ENCODE peak calls at places on chromosomes 6 and 20, in nine cellular contexts. One of them, this sample, is unnamed.
A peak's percentile ranks its signal among the peaks of the same experiment; 100 is the strongest.

GRCh38 chr6:79605061-79605460 is 26.1 kb upstream of the SH3BGRL2 start:
- DNase-seq in amniotic stem cell: no peak
- DNase-seq in activated naive CD8-positive, alpha-beta T cell treated with anti-CD3 and anti-CD28 coated beads, Interleukin-2, amount 50 U/mL, for 24 hours: no peak
- DNase-seq in ELR: no peak
- DNase-seq in AG04450: no peak
- DNase-seq in naive thymus-derived CD8-positive, alpha-beta T cell: no peak
- DNase-seq in neuronal stem cell: no peak
- DNase-seq in effector memory CD8-positive, alpha-beta T cell: no peak
- DNase-seq in progenitor cell of endocrine pancreas: no peak
- DNase-seq in this sample: no peak

GRCh38 chr20:39269031-39269461 is 306.9 kb downstream of the DHX35 start:
- DNase-seq in ELR: peak; percentile 39
- DNase-seq in effector memory CD8-positive, alpha-beta T cell: no peak
- DNase-seq in naive thymus-derived CD8-positive, alpha-beta T cell: no peak
- DNase-seq in progenitor cell of endocrine pancreas: peak; percentile 66
- DNase-seq in AG04450: no peak
- DNase-seq in amniotic stem cell: no peak
- DNase-seq in neuronal stem cell: peak; percentile 57
- DNase-seq in activated naive CD8-positive, alpha-beta T cell treated with anti-CD3 and anti-CD28 coated beads, Interleukin-2, amount 50 U/mL, for 24 hours: peak; percentile 61
- DNase-seq in this sample: peak; percentile 42

GRCh38 chr6:55729665-55730064 is 145.7 kb downstream of the BMP5 start:
- DNase-seq in effector memory CD8-positive, alpha-beta T cell: no peak
- DNase-seq in activated naive CD8-positive, alpha-beta T cell treated with anti-CD3 and anti-CD28 coated beads, Interleukin-2, amount 50 U/mL, for 24 hours: no peak
- DNase-seq in naive thymus-derived CD8-positive, alpha-beta T cell: no peak
- DNase-seq in AG04450: no peak
- DNase-seq in ELR: no peak
- DNase-seq in neuronal stem cell: no peak
- DNase-seq in progenitor cell of endocrine pancreas: no peak
- DNase-seq in amniotic stem cell: no peak
- DNase-seq in this sample: no peak

GRCh38 chr6:73083886-73084285 is 141.4 kb downstream of the KHDC1L start:
- DNase-seq in AG04450: no peak
- DNase-seq in naive thymus-derived CD8-positive, alpha-beta T cell: no peak
- DNase-seq in effector memory CD8-positive, alpha-beta T cell: no peak
- DNase-seq in amniotic stem cell: no peak
- DNase-seq in neuronal stem cell: no peak
- DNase-seq in activated naive CD8-positive, alpha-beta T cell treated with anti-CD3 and anti-CD28 coated beads, Interleukin-2, amount 50 U/mL, for 24 hours: no peak
- DNase-seq in progenitor cell of endocrine pancreas: no peak
- DNase-seq in ELR: no peak
- DNase-seq in this sample: no peak

GRCh38 chr6:107284805-107285204 is 169.5 kb upstream of the BEND3 start:
- DNase-seq in naive thymus-derived CD8-positive, alpha-beta T cell: no peak
- DNase-seq in neuronal stem cell: no peak
- DNase-seq in amniotic stem cell: no peak
- DNase-seq in ELR: no peak
- DNase-seq in activated naive CD8-positive, alpha-beta T cell treated with anti-CD3 and anti-CD28 coated beads, Interleukin-2, amount 50 U/mL, for 24 hours: no peak
- DNase-seq in progenitor cell of endocrine pancreas: no peak
- DNase-seq in effector memory CD8-positive, alpha-beta T cell: no peak
- DNase-seq in AG04450: no peak
- DNase-seq in this sample: no peak

GRCh38 chr6:33908025-33908424 is 104.2 kb upstream of the MLN start:
- DNase-seq in neuronal stem cell: no peak
- DNase-seq in ELR: no peak
- DNase-seq in activated naive CD8-positive, alpha-beta T cell treated with anti-CD3 and anti-CD28 coated beads, Interleukin-2, amount 50 U/mL, for 24 hours: no peak
- DNase-seq in naive thymus-derived CD8-positive, alpha-beta T cell: no peak
- DNase-seq in AG04450: no peak
- DNase-seq in progenitor cell of endocrine pancreas: no peak
- DNase-seq in amniotic stem cell: no peak
- DNase-seq in effector memory CD8-positive, alpha-beta T cell: no peak
- DNase-seq in this sample: no peak

GRCh38 chr6:26329763-26330511 is 35.1 kb upstream of the BTN3A2 start:
- DNase-seq in amniotic stem cell: no peak
- DNase-seq in progenitor cell of endocrine pancreas: no peak
- DNase-seq in effector memory CD8-positive, alpha-beta T cell: peak; percentile 51
- DNase-seq in AG04450: no peak
- DNase-seq in naive thymus-derived CD8-positive, alpha-beta T cell: peak; percentile 66
- DNase-seq in ELR: peak; percentile 77
- DNase-seq in neuronal stem cell: no peak
- DNase-seq in activated naive CD8-positive, alpha-beta T cell treated with anti-CD3 and anti-CD28 coated beads, Interleukin-2, amount 50 U/mL, for 24 hours: peak; percentile 73
- DNase-seq in this sample: no peak

GRCh38 chr6:157984686-157985225 is 3.1 kb downstream of the SYNJ2 start:
- DNase-seq in neuronal stem cell: no peak
- DNase-seq in amniotic stem cell: no peak
- DNase-seq in activated naive CD8-positive, alpha-beta T cell treated with anti-CD3 and anti-CD28 coated beads, Interleukin-2, amount 50 U/mL, for 24 hours: peak; percentile 27
- DNase-seq in naive thymus-derived CD8-positive, alpha-beta T cell: no peak
- DNase-seq in progenitor cell of endocrine pancreas: no peak
- DNase-seq in AG04450: no peak
- DNase-seq in ELR: no peak
- DNase-seq in effector memory CD8-positive, alpha-beta T cell: no peak
- DNase-seq in this sample: no peak

GRCh38 chr6:93779086-93779858 is 359.9 kb upstream of the EPHA7 start:
- DNase-seq in amniotic stem cell: no peak
- DNase-seq in naive thymus-derived CD8-positive, alpha-beta T cell: no peak
- DNase-seq in ELR: no peak
- DNase-seq in AG04450: no peak
- DNase-seq in activated naive CD8-positive, alpha-beta T cell treated with anti-CD3 and anti-CD28 coated beads, Interleukin-2, amount 50 U/mL, for 24 hours: no peak
- DNase-seq in neuronal stem cell: peak; percentile 38
- DNase-seq in effector memory CD8-positive, alpha-beta T cell: no peak
- DNase-seq in progenitor cell of endocrine pancreas: no peak
- DNase-seq in this sample: no peak

GRCh38 chr20:48830826-48831318 is 3.1 kb upstream of the PREX1 start:
- DNase-seq in amniotic stem cell: no peak
- DNase-seq in ELR: no peak
- DNase-seq in neuronal stem cell: no peak
- DNase-seq in activated naive CD8-positive, alpha-beta T cell treated with anti-CD3 and anti-CD28 coated beads, Interleukin-2, amount 50 U/mL, for 24 hours: no peak
- DNase-seq in effector memory CD8-positive, alpha-beta T cell: no peak
- DNase-seq in naive thymus-derived CD8-positive, alpha-beta T cell: no peak
- DNase-seq in AG04450: no peak
- DNase-seq in progenitor cell of endocrine pancreas: no peak
- DNase-seq in this sample: no peak

GRCh38 chr6:167966540-167966905 is 30.9 kb upstream of the KIF25 start:
- DNase-seq in effector memory CD8-positive, alpha-beta T cell: no peak
- DNase-seq in neuronal stem cell: no peak
- DNase-seq in AG04450: no peak
- DNase-seq in progenitor cell of endocrine pancreas: no peak
- DNase-seq in ELR: no peak
- DNase-seq in activated naive CD8-positive, alpha-beta T cell treated with anti-CD3 and anti-CD28 coated beads, Interleukin-2, amount 50 U/mL, for 24 hours: no peak
- DNase-seq in naive thymus-derived CD8-positive, alpha-beta T cell: no peak
- DNase-seq in amniotic stem cell: no peak
- DNase-seq in this sample: no peak

GRCh38 chr6:144840619-144841018 is 555.5 kb downstream of the UTRN start:
- DNase-seq in naive thymus-derived CD8-positive, alpha-beta T cell: no peak
- DNase-seq in amniotic stem cell: no peak
- DNase-seq in ELR: no peak
- DNase-seq in AG04450: no peak
- DNase-seq in progenitor cell of endocrine pancreas: no peak
- DNase-seq in activated naive CD8-positive, alpha-beta T cell treated with anti-CD3 and anti-CD28 coated beads, Interleukin-2, amount 50 U/mL, for 24 hours: no peak
- DNase-seq in neuronal stem cell: no peak
- DNase-seq in effector memory CD8-positive, alpha-beta T cell: no peak
- DNase-seq in this sample: no peak

GRCh38 chr6:25154034-25154596 is 125.1 kb upstream of the CARMIL1 start:
- DNase-seq in amniotic stem cell: no peak
- DNase-seq in activated naive CD8-positive, alpha-beta T cell treated with anti-CD3 and anti-CD28 coated beads, Interleukin-2, amount 50 U/mL, for 24 hours: no peak
- DNase-seq in neuronal stem cell: no peak
- DNase-seq in AG04450: no peak
- DNase-seq in ELR: no peak
- DNase-seq in naive thymus-derived CD8-positive, alpha-beta T cell: no peak
- DNase-seq in progenitor cell of endocrine pancreas: no peak
- DNase-seq in effector memory CD8-positive, alpha-beta T cell: no peak
- DNase-seq in this sample: no peak

GRCh38 chr20:38748863-38749153 is 548 bp downstream of the ACTR5 start:
- DNase-seq in naive thymus-derived CD8-positive, alpha-beta T cell: no peak
- DNase-seq in progenitor cell of endocrine pancreas: no peak
- DNase-seq in activated naive CD8-positive, alpha-beta T cell treated with anti-CD3 and anti-CD28 coated beads, Interleukin-2, amount 50 U/mL, for 24 hours: peak; percentile 42
- DNase-seq in effector memory CD8-positive, alpha-beta T cell: no peak
- DNase-seq in AG04450: no peak
- DNase-seq in ELR: peak; percentile 32
- DNase-seq in neuronal stem cell: no peak
- DNase-seq in amniotic stem cell: no peak
- DNase-seq in this sample: no peak

GRCh38 chr20:23225407-23226060 is 125.1 kb upstream of the NXT1 start:
- DNase-seq in AG04450: peak; percentile 53
- DNase-seq in ELR: peak; percentile 55
- DNase-seq in neuronal stem cell: no peak
- DNase-seq in activated naive CD8-positive, alpha-beta T cell treated with anti-CD3 and anti-CD28 coated beads, Interleukin-2, amount 50 U/mL, for 24 hours: no peak
- DNase-seq in amniotic stem cell: peak; percentile 14
- DNase-seq in progenitor cell of endocrine pancreas: no peak
- DNase-seq in effector memory CD8-positive, alpha-beta T cell: no peak
- DNase-seq in naive thymus-derived CD8-positive, alpha-beta T cell: no peak
- DNase-seq in this sample: peak; percentile 92

GRCh38 chr20:962223-962622 is 39.9 kb downstream of the RSPO4 start:
- DNase-seq in effector memory CD8-positive, alpha-beta T cell: no peak
- DNase-seq in activated naive CD8-positive, alpha-beta T cell treated with anti-CD3 and anti-CD28 coated beads, Interleukin-2, amount 50 U/mL, for 24 hours: no peak
- DNase-seq in ELR: no peak
- DNase-seq in naive thymus-derived CD8-positive, alpha-beta T cell: no peak
- DNase-seq in progenitor cell of endocrine pancreas: no peak
- DNase-seq in AG04450: no peak
- DNase-seq in neuronal stem cell: no peak
- DNase-seq in amniotic stem cell: no peak
- DNase-seq in this sample: no peak